ENCODE peak calls at places on chromosome 1, in seven cellular contexts. Y is HT1080; I is NCI-H2081; A is naive thymus-derived CD4-positive, alpha-beta T cell; M is lower lobe of right lung; G is AG09319; Q is hepatic stellate cell. R is an unnamed sample.

GRCh38 chr1:156881663-156882062 is 11.9 kb upstream of the PEAR1 start:
- DNase-seq in G (no peak), Q (no peak), M (no peak), I (no peak), A (no peak), Y (no peak), R (no peak)

GRCh38 chr1:6011946-6012258 is 19.7 kb upstream of the NPHP4 start:
- DNase-seq in I (no peak), Y (no peak), Q (no peak), M (no peak), G (no peak), A (no peak), R (no peak)

GRCh38 chr1:59083946-59084865 is 212.7 kb upstream of the FGGY start:
- DNase-seq in Q (no peak), A (no peak), Y (peak), M (no peak), G (no peak), I (no peak), R (no peak)

GRCh38 chr1:152906023-152906565 is 2.3 kb upstream of the IVL start:
- DNase-seq in A (no peak), I (no peak), M (no peak), Q (peak), Y (peak), G (peak), R (peak)

GRCh38 chr1:177620636-177621190 is 349.1 kb downstream of the SEC16B start:
- DNase-seq in Y (peak), A (no peak), G (no peak), M (no peak), Q (no peak), I (no peak), R (peak)

GRCh38 chr1:203985044-203985443 is 87.9 kb upstream of the SOX13 start:
- DNase-seq in Q (no peak), M (no peak), Y (no peak), I (no peak), A (no peak), G (no peak), R (no peak)

GRCh38 chr1:9877962-9878361 is 32.1 kb downstream of the CTNNBIP1 start:
- DNase-seq in M (no peak), Q (no peak), Y (peak), A (no peak), G (no peak), I (no peak), R (no peak)

GRCh38 chr1:225554216-225554812 is 98.6 kb downstream of the ENAH start:
- DNase-seq in A (no peak), M (no peak), Y (peak), Q (peak), G (no peak), I (peak), R (peak)

GRCh38 chr1:244302889-244303609 is 148.7 kb downstream of the ADSS2 start:
- DNase-seq in M (peak), Y (peak), I (no peak), Q (peak), A (no peak), G (no peak), R (peak)

GRCh38 chr1:225565845-225566244 is 87.1 kb downstream of the ENAH start:
- DNase-seq in M (no peak), A (no peak), G (peak), Y (no peak), Q (no peak), I (no peak), R (peak)

GRCh38 chr1:184608581-184608980 is 146.1 kb downstream of the EDEM3 start:
- DNase-seq in Q (no peak), Y (no peak), A (no peak), M (no peak), I (no peak), G (no peak), R (no peak)

GRCh38 chr1:171798311-171798710 is 16.9 kb downstream of the METTL13 start:
- DNase-seq in M (no peak), A (no peak), I (no peak), Y (no peak), G (no peak), Q (no peak), R (no peak)

GRCh38 chr1:223700942-223701637 is 11.2 kb upstream of the CAPN2 start:
- DNase-seq in Q (peak), A (peak), I (no peak), G (peak), M (peak), Y (peak), R (peak)

GRCh38 chr1:47243910-47244309 is 11.9 kb upstream of the TAL1 start:
- DNase-seq in Q (no peak), I (no peak), M (no peak), Y (no peak), G (no peak), A (no peak), R (no peak)

GRCh38 chr1:72064301-72064700 is 218.0 kb downstream of the NEGR1 start:
- DNase-seq in I (no peak), G (no peak), M (no peak), A (no peak), Y (peak), Q (no peak), R (no peak)

GRCh38 chr1:2548068-2548589 is 8.0 kb upstream of the TNFRSF14 start:
- DNase-seq in Y (peak), M (peak), Q (peak), I (peak), A (peak), G (no peak), R (no peak)

GRCh38 chr1:108865316-108865910 is 8.5 kb upstream of the AKNAD1 start:
- DNase-seq in M (no peak), Y (no peak), I (no peak), A (no peak), G (no peak), Q (no peak), R (no peak)